ENCODE peak calls at places on chromosomes 16 and 17, in ten cellular contexts. G is breast epithelium, H is brain microvascular endothelial cell, P is RWPE2, L is left ventricle myocardium inferior, Q is small intestine, T is right lobe of liver, Y is IMR-90, N is foreskin keratinocyte, S is heart left ventricle. K is an unnamed sample.

GRCh38 chr16:57562669-57563486 is 20.4 kb downstream of the ADGRG5 start:
- DNase-seq in N (no peak), P (peak; percentile 20), Y (no peak), S (no peak), L (no peak), H (no peak), G (no peak), T (no peak), Q (peak; percentile 10), K (no peak)

GRCh38 chr17:82608816-82609215 is 39.4 kb downstream of the WDR45B start:
- DNase-seq in P (no peak), S (no peak), T (no peak), Q (no peak), N (no peak), Y (no peak), G (no peak), L (no peak), H (no peak), K (no peak)

GRCh38 chr16:15613676-15614075 is 29.3 kb downstream of the MARF1 start:
- DNase-seq in Q (no peak), S (no peak), H (no peak), Y (no peak), P (no peak), N (peak; percentile 84), G (no peak), L (no peak), T (no peak), K (no peak)

GRCh38 chr16:16120044-16120381 is 103.3 kb downstream of the ABCC6 start:
- DNase-seq in T (no peak), L (no peak), Y (no peak), Q (peak; percentile 83), H (no peak), P (no peak), N (no peak), G (no peak), S (no peak), K (no peak)

GRCh38 chr17:74527081-74527480 is 4.2 kb downstream of the CD300LB start:
- DNase-seq in L (no peak), H (no peak), P (no peak), Q (no peak), Y (no peak), G (peak; percentile 5), S (no peak), T (peak; percentile 40), N (no peak), K (no peak)

GRCh38 chr17:27975146-27976011 is 67.1 kb upstream of the NLK start:
- DNase-seq in Y (peak; percentile 51), S (no peak), L (no peak), P (no peak), G (no peak), H (no peak), T (no peak), Q (no peak), N (peak; percentile 67), K (no peak)

GRCh38 chr16:69397821-69398521 is 12.2 kb upstream of the TERF2 start:
- DNase-seq in P (no peak), Y (peak; percentile 78), L (no peak), T (peak; percentile 68), Q (peak; percentile 58), H (peak; percentile 74), S (peak; percentile 52), N (peak; percentile 74), G (no peak), K (no peak)

GRCh38 chr17:16934133-16934795 is 37.7 kb downstream of the TNFRSF13B start:
- DNase-seq in P (no peak), T (peak; percentile 26), Q (no peak), Y (no peak), S (peak; percentile 12), N (no peak), G (no peak), L (peak; percentile 7), H (no peak), K (no peak)

GRCh38 chr16:4767872-4768548 is 1.0 kb upstream of the ZNF500 start:
- DNase-seq in Y (peak; percentile 13), G (peak; percentile 64), T (no peak), P (no peak), L (no peak), N (no peak), H (peak; percentile 16), Q (no peak), S (no peak), K (no peak)

GRCh38 chr17:3635474-3636153 is 436 bp downstream of the SHPK start:
- DNase-seq in Q (peak; percentile 95), L (no peak), G (no peak), P (no peak), Y (no peak), S (no peak), H (no peak), N (no peak), T (peak; percentile 89), K (no peak)

GRCh38 chr17:43834106-43834505 is 1.2 kb upstream of the MPP3 start:
- DNase-seq in G (no peak), Y (peak; percentile 25), Q (no peak), P (no peak), T (no peak), H (peak; percentile 15), N (no peak), L (no peak), S (no peak), K (no peak)

GRCh38 chr17:16377804-16378400 is 3.0 kb upstream of the UBB start:
- DNase-seq in Q (no peak), G (no peak), N (peak; percentile 41), H (peak; percentile 35), P (no peak), S (no peak), Y (peak; percentile 79), L (no peak), T (no peak), K (no peak)

GRCh38 chr17:70168979-70169706 is at the start of gene KCNJ2:
- DNase-seq in L (peak; percentile 91), S (peak; percentile 92), P (peak; percentile 71), T (peak; percentile 78), N (peak; percentile 57), Y (peak; percentile 79), G (peak; percentile 77), Q (peak; percentile 87), H (peak; percentile 34), K (peak; percentile 19)

GRCh38 chr16:75298252-75298651 is 46.8 kb upstream of the BCAR1 start:
- DNase-seq in G (no peak), H (no peak), S (no peak), N (no peak), L (no peak), T (no peak), P (no peak), Q (no peak), Y (no peak), K (no peak)

GRCh38 chr16:10466861-10467260 is 81.0 kb downstream of the ATF7IP2 start:
- DNase-seq in P (no peak), N (no peak), G (no peak), Y (no peak), Q (no peak), T (no peak), H (no peak), S (no peak), L (no peak), K (no peak)

GRCh38 chr16:10465821-10466220 is 80.0 kb downstream of the ATF7IP2 start:
- DNase-seq in H (no peak), P (no peak), S (no peak), G (no peak), T (no peak), L (no peak), Q (no peak), N (no peak), Y (peak; percentile 3), K (no peak)

DNA sequence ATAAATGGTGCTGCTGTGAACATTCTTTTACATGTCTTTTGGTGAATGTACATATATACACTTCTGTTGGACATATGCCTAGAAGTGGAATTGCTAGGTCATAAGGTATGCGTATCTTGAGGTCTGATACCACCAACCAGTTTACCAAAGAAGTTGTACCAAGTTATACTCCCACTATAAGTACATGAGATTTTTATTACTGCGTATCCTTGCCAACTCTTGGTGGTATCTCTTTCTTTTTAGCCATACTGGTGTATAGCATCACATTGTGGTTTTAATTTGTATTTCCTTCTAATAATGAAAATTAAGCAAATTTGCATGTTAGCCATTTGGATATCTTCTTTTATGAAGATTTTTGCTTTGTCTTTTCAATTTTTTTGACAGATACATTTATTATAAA is 80.5 kb downstream of the ATF7IP2 start:
- DNase-seq in H (no peak), P (no peak), Q (no peak), Y (no peak), N (no peak), L (no peak), G (no peak), T (no peak), S (no peak), K (no peak)
- H3K27me3 ChIP-seq in H (no peaks in the 10 kb centered on the region), P (no peaks in the 10 kb centered on the region), Q (no peaks in the 10 kb centered on the region), Y (no peaks in the 10 kb centered on the region), N (no peaks in the 10 kb centered on the region), L (no peaks in the 10 kb centered on the region), G (no peaks in the 10 kb centered on the region), T (no peaks in the 10 kb centered on the region), S (no peaks in the 10 kb centered on the region), K (no peaks in the 10 kb centered on the region)

GRCh38 chr17:39236981-39237441 is 11.3 kb upstream of the STAC2 start:
- DNase-seq in P (no peak), G (no peak), H (no peak), Q (no peak), T (no peak), L (no peak), S (no peak), N (no peak), Y (no peak), K (peak; percentile 56)
- H3K27me3 ChIP-seq in P (no peaks in the 10 kb centered on the region), G (peaks cover 3% of the 10 kb centered on the region), H (no peaks in the 10 kb centered on the region), Q (peaks cover 4% of the 10 kb centered on the region), T (no peaks in the 10 kb centered on the region), L (peaks cover 74% of the 10 kb centered on the region), S (peaks cover 9% of the 10 kb centered on the region), N (peaks cover 20% of the 10 kb centered on the region), Y (peaks cover 6% of the 10 kb centered on the region), K (no peaks in the 10 kb centered on the region)

DNA sequence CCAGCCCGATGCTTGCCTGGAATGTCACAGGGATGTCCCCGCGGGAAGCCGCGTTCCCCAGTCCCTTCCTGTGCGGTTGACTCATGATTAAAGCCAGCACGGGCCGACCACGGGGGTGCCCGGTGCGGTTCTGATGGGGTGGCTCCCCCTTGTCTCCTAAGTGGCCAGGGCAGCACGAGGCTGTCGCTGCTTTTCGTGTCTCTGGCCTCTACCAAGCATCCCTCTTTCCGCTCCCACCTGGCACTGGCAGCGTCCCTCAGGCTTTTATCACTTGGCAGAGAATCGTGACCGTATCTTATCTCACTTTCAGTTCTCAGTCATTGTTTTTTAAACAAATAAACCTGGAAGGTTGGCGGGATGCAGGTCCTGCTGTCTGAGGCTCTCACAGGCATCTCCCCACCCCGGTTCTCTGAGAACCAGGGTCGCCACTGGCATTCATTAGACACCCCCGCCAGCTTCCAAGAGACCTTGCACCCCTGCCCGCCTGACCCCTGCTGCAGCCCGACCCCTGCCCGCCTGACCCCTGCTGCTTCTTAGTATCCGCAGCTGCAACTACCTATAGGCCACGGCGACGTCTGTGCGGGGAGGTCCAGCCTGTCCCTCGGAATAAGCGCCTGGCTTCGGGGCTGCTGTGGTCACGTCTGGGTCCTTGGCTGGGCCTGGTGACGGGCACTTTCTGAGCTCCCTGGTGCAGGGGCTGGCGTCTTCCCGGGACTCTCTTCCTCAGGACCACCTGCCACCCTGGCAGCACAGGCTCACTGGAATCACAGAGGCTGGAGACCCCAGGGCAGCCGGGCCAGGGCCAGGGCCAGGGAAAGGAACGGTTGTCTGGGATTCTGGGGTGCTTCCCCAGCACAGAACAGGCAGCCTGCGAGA is 7.5 kb downstream of the C1QTNF8 start:
- DNase-seq in L (no peak), H (no peak), Q (peak; percentile 54), N (no peak), T (no peak), S (no peak), P (no peak), G (no peak), Y (no peak), K (no peak)
- H3K27me3 ChIP-seq in L (peaks cover 74% of the 10 kb centered on the region), H (peaks cover 24% of the 10 kb centered on the region), Q (peaks cover 7% of the 10 kb centered on the region), N (peaks cover 9% of the 10 kb centered on the region), T (no peaks in the 10 kb centered on the region), S (peaks cover 3% of the 10 kb centered on the region), P (peaks cover 14% of the 10 kb centered on the region), G (peaks cover 10% of the 10 kb centered on the region), Y (peaks cover 25% of the 10 kb centered on the region), K (no peaks in the 10 kb centered on the region)

GRCh38 chr17:48722924-48723554 is at the start of gene PRAC2:
- DNase-seq in L (no peak), P (peak; percentile 29), S (no peak), T (no peak), N (no peak), H (no peak), Y (no peak), Q (no peak), G (no peak), K (no peak)
- H3K27me3 ChIP-seq in L (peaks cover 100% of the 10 kb centered on the region), P (peaks cover 100% of the 10 kb centered on the region), S (peaks cover 100% of the 10 kb centered on the region), T (peaks cover 81% of the 10 kb centered on the region), N (peaks cover 100% of the 10 kb centered on the region), H (peaks cover 99% of the 10 kb centered on the region), Y (peaks cover 95% of the 10 kb centered on the region), Q (peaks cover 81% of the 10 kb centered on the region), G (peaks cover 8% of the 10 kb centered on the region), K (peaks cover 61% of the 10 kb centered on the region)

K was measured in ascending aorta.